ENCODE peak calls at places on chromosomes 16 and 17, in four cellular contexts. D is H1, V is K562, W is HepG2. F is an unnamed sample.

GRCh38 chr16:12119562-12119961 is 143.0 kb downstream of the SNX29 start:
- DNase-seq in D (no peak), V (no peak), W (no peak), F (no peak)

GRCh38 chr16:2934450-2934849 is 22.7 kb downstream of the FLYWCH1 start:
- DNase-seq in D (no peak), V (no peak), W (no peak), F (no peak)

GRCh38 chr16:28181557-28181914 is 30.2 kb downstream of the XPO6 start:
- DNase-seq in D (no peak), V (peak), W (peak), F (no peak)

GRCh38 chr16:84479716-84480450 is 24.6 kb downstream of the MEAK7 start:
- DNase-seq in D (no peak), V (no peak), W (no peak), F (no peak)

GRCh38 chr16:35734728-35735402 is 2275.5 kb downstream of the TP53TG3F start:
- DNase-seq in D (no peak), V (no peak), W (no peak), F (no peak)

GRCh38 chr16:88755745-88756443 is 29.1 kb downstream of the PIEZO1 start:
- DNase-seq in D (no peak), V (no peak), W (no peak), F (no peak)

GRCh38 chr17:43545383-43545632 is 832 bp downstream of the ETV4 start:
- DNase-seq in D (peak), V (no peak), W (no peak), F (no peak)

GRCh38 chr16:74585846-74586392 is 21.0 kb downstream of the GLG1 start:
- DNase-seq in D (no peak), V (no peak), W (no peak), F (no peak)

GRCh38 chr17:49959183-49959935 is 9.6 kb upstream of the DLX4 start:
- DNase-seq in D (no peak), V (peak), W (no peak), F (no peak)

GRCh38 chr16:50335198-50335958 is 33.4 kb downstream of the BRD7 start:
- DNase-seq in D (no peak), V (peak), W (no peak), F (no peak)

GRCh38 chr17:80154166-80154565 is 7.2 kb upstream of the EIF4A3 start:
- DNase-seq in D (no peak), V (no peak), W (no peak), F (no peak)

GRCh38 chr16:35561346-35561745 is 2101.9 kb downstream of the TP53TG3F start:
- DNase-seq in D (no peak), V (no peak), W (no peak), F (no peak)

GRCh38 chr17:15444805-15445204 is 22.6 kb downstream of the CDRT4 start:
- DNase-seq in D (no peak), V (peak), W (no peak), F (no peak)

GRCh38 chr16:27698746-27699145 is 148.8 kb downstream of the KATNIP start:
- DNase-seq in D (no peak), V (no peak), W (no peak), F (no peak)

GRCh38 chr16:24520983-24521382 is 18.4 kb upstream of the RBBP6 start:
- DNase-seq in D (no peak), V (no peak), W (no peak), F (no peak)

GRCh38 chr17:62750502-62751349 is 57.4 kb downstream of the MARCHF10 start:
- DNase-seq in D (peak), V (no peak), W (no peak), F (no peak)

GRCh38 chr16:70687172-70687531 is 1.3 kb upstream of the MTSS2 start:
- DNase-seq in D (no peak), V (peak), W (no peak), F (no peak)

GRCh38 chr16:70684146-70685060 is 1.4 kb downstream of the MTSS2 start:
- DNase-seq in D (no peak), V (no peak), W (no peak), F (no peak)

GRCh38 chr16:70686376-70687171 is 721 bp upstream of the MTSS2 start:
- DNase-seq in D (no peak), V (no peak), W (no peak), F (no peak)

GRCh38 chr16:70685061-70685937 is 554 bp downstream of the MTSS2 start:
- DNase-seq in D (no peak), V (peak), W (no peak), F (no peak)

GRCh38 chr16:70685938-70686375 is at the start of gene MTSS2:
- DNase-seq in D (peak), V (peak), W (peak), F (no peak)
- TF ChIP-seq BRCA1 in D (no peak), V (no peak), W (no peak), F (no peak)

GRCh38 chr16:83011939-83012338 is 385.2 kb downstream of the CDH13 start:
- DNase-seq in D (no peak), V (no peak), W (no peak), F (no peak)

GRCh38 chr16:83015871-83016270 is 389.1 kb downstream of the CDH13 start:
- DNase-seq in D (no peak), V (no peak), W (no peak), F (no peak)

GRCh38 chr16:83013071-83013470 is 386.3 kb downstream of the CDH13 start:
- DNase-seq in D (no peak), V (no peak), W (no peak), F (no peak)

GRCh38 chr16:83005653-83006160 is 378.9 kb downstream of the CDH13 start:
- DNase-seq in D (no peak), V (no peak), W (no peak), F (no peak)

GRCh38 chr16:83011101-83011720 is 384.4 kb downstream of the CDH13 start:
- DNase-seq in D (no peak), V (no peak), W (no peak), F (no peak)
- TF ChIP-seq BRCA1 in D (no peak), V (no peak), W (no peak), F (no peak)

DNA sequence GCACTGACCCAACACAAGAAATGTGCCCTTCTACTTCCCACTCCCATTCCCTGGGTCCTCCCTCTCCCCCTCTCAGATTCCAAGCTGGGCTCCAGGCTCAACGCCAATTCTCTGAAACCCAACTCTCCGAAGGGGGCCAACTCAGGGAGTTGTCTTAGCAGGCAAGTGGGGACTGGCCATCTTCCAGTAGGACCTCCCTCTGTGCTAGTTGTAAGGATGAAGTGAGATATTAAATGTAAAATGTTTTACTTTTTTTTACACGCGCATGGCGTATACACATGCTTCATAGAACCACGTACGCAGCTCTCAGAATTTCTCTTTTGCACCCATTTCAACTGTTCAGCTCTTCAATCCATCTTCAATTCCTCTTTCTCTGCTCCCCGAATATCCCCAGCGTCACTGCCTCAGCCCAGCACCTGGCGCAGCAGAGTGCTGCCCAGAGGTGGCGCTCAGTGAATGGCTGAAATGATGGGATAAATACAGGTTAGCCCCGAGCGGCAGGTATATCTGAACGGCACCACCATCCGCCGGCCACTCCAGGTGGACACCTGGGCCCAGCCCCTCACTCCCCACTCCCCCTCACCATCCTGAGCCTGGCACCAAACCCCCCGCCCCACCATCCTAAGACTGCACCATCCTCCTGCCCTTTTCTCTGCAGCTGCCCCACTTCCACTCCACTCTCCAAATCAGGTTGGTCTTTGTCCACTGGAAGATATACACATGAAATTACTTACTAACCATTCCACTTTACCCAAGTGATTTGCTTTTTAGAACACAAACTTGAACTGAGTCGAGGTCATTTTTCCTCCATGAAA is 43.9 kb upstream of the TNRC6C start:
- DNase-seq in D (no peak), V (no peak), W (no peak), F (no peak)
- TF ChIP-seq BRCA1 in D (no peak), V (no peak), W (no peak), F (no peak)

GRCh38 chr17:29084476-29085148 is 41.7 kb downstream of the PIPOX start:
- DNase-seq in D (no peak), V (no peak), W (no peak), F (no peak)

GRCh38 chr17:29086628-29087332 is 43.8 kb downstream of the PIPOX start:
- DNase-seq in D (no peak), V (no peak), W (no peak), F (no peak)

GRCh38 chr17:29089601-29090044 is 46.7 kb downstream of the PIPOX start:
- DNase-seq in D (no peak), V (no peak), W (no peak), F (no peak)

GRCh38 chr17:29080323-29080722 is 37.4 kb downstream of the PIPOX start:
- DNase-seq in D (no peak), V (no peak), W (no peak), F (no peak)

GRCh38 chr17:29085223-29085622 is 42.3 kb downstream of the PIPOX start:
- DNase-seq in D (no peak), V (no peak), W (no peak), F (no peak)
- TF ChIP-seq BRCA1 in D (no peak), V (no peak), W (no peak), F (no peak)

GRCh38 chr16:9159839-9160550 is 68.6 kb downstream of the HAPSTR1 start:
- DNase-seq in D (peak), V (peak), W (peak), F (peak)
- TF ChIP-seq BRCA1 in D (no peak), V (no peak), W (no peak), F (no peak)

DNA sequence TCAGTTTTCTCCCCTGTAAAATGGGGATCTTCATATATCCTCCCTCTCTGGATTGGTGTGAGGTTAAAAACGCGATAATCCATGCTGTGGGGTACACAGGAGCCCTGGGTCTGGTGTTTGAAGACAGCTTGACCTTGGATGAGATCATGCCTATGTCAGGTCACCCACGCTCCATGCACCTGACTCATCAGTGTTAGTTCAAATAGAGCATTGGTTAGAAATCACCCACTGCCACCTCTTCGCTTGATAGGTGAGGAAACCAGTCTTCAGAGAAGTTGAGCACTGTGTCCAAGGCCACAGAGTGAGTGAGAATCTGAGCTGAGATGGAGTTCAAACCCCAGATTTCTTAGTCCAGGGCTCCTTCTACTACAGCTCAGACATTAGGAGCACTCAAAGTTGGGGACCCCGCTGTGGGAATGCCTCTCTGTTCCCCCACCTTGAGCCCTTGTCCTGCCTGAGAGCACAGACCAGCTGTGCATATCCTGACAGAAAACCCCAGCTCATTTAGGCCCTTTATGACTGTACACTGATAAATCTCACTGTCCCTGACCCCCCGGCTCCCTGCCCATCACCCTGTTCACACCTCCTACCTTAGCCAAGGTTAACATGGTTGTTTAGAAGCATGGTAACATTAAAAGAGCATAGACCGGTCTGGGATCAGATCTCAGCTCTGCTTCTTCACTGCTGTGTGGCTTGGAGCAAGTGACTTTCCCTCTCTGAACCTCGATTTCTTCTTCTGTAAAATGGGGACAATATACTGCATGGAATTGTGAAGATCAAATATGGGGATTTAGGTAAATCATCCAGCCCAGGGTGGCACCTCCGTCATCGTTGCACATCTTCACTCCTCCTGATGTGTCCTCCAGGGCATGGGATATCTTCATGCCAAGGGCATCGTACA is 22.4 kb upstream of the LGALS9 start:
- DNase-seq in D (no peak), V (no peak), W (peak), F (no peak)
- TF ChIP-seq BRCA1 in D (no peak), V (no peak), W (no peak), F (no peak)

DNA sequence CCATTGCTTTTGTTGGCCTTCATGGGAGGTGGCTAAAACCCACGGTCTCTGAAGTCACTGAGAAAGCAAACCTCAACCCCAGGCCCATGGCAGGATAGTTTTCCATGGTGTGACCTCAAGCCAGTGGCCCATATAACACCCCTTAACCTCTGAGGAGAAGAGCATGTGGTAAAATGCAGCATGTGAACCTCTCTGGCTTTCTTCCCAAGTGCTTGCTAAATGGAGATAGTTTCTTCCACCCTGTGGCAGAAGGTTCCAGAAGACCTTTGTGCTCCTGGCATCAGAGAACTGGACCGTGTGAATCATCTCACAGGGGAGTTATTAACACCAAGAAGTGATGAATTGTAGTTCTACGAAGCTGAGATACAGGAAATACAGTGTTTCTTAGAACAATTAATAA is 47.3 kb downstream of the MYOCD start:
- DNase-seq in D (no peak), V (no peak), W (no peak), F (no peak)
- TF ChIP-seq BRCA1 in D (no peak), V (no peak), W (no peak), F (no peak)

F was measured in GM12878.